ENCODE peak calls at places on chromosomes 3 and 15, in five cellular contexts. M is SK-N-SH, Z is fibroblast of lung, A is mesothelial cell of epicardium, Y is A549. I is an unnamed sample.

GRCh38 chr3:114746502-114746901 is 400.6 kb downstream of the ZBTB20 start:
- DNase-seq in M (no peak), Y (no peak), Z (no peak), A (no peak), I (no peak)

GRCh38 chr3:42173307-42173706 is 82.2 kb downstream of the TRAK1 start:
- DNase-seq in A (no peak), Z (no peak), M (no peak), Y (no peak), I (no peak)

GRCh38 chr3:181805703-181806102 is 94.0 kb downstream of the SOX2 start:
- DNase-seq in Z (no peak), Y (no peak), A (no peak), M (no peak), I (no peak)

GRCh38 chr3:191809326-191809949 is 348.5 kb downstream of the PYDC2 start:
- DNase-seq in Y (no peak), Z (no peak), M (no peak), A (no peak), I (no peak)

GRCh38 chr15:51623386-51623938 is 891 bp upstream of the DMXL2 start:
- DNase-seq in A (no peak), M (no peak), Y (no peak), Z (no peak), I (no peak)

GRCh38 chr3:123623346-123623880 is 38.6 kb upstream of the HACD2 start:
- DNase-seq in A (no peak), M (no peak), Y (no peak), Z (peak), I (no peak)

GRCh38 chr3:127158614-127159221 is 34.2 kb upstream of the PRR23E start:
- DNase-seq in M (no peak), Y (no peak), A (peak), Z (peak), I (no peak)

GRCh38 chr15:50355980-50356379 is 982 bp upstream of the GABPB1 start:
- DNase-seq in Z (peak), Y (no peak), M (no peak), A (no peak), I (no peak)

GRCh38 chr15:25186906-25187645 is 232.3 kb downstream of the SNRPN start:
- DNase-seq in Y (no peak), Z (no peak), A (no peak), M (no peak), I (no peak)

GRCh38 chr3:42263354-42264346 is 2.3 kb downstream of the CCK start:
- DNase-seq in M (peak), A (no peak), Y (no peak), Z (no peak), I (no peak)

GRCh38 chr3:108404409-108404808 is 106.0 kb downstream of the MYH15 start:
- DNase-seq in A (no peak), Y (no peak), M (no peak), Z (peak), I (peak)

GRCh38 chr3:118734664-118735063 is 300.0 kb downstream of the IGSF11 start:
- DNase-seq in Z (no peak), M (no peak), Y (no peak), A (no peak), I (no peak)

DNA sequence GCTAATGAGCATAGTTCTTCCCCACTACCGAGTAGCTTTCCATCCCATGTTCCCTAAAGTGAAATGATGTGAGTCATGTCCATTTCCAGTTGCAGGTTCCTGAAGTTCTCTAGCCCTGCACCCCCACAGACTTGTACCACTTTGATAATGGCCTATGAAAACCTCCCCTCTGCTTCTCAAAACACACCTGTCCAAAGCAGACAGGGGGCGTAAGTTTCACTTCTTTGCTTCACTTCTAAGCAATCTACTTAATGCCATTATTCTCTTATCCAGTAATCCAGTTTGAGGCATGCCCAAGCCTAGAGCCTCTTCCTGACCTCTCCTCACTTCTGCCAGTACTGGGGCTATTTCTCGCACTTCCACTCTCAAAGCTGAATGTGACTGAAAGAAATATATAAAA is 305.1 kb downstream of the IGSF11 start:
- DNase-seq in Y (no peak), A (no peak), M (no peak), Z (no peak), I (no peak)
- TF ChIP-seq CTCF in Y (no peak), A (no peak), M (no peak), Z (no peak), I (no peak)

DNA sequence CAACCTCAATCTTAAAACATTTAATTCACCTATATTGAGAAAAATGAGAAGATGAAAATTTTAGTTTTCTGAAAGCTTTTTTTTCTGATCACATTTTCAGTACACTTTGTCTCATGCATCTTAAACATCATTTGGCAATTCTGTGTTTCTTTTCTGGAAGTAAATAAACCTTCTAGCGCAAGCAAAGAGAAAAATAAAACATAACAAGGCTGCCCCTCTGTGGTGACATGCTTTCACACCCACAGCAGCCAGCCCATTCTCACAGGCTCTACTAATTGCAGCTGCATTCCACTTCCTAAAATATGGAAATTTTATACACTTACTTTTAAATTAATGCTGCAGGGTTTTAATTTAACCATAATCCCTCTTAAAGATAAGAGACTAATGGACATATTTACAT is 90.0 kb downstream of the NEK10 start:
- DNase-seq in Z (peak), A (no peak), M (peak), Y (no peak), I (no peak)
- TF ChIP-seq CTCF in Z (peak), A (no peak), M (peak), Y (peak), I (peak)

GRCh38 chr15:46555547-46555946 is 920.7 kb downstream of the SQOR start:
- DNase-seq in Z (no peak), Y (no peak), M (no peak), A (no peak), I (no peak)

DNA sequence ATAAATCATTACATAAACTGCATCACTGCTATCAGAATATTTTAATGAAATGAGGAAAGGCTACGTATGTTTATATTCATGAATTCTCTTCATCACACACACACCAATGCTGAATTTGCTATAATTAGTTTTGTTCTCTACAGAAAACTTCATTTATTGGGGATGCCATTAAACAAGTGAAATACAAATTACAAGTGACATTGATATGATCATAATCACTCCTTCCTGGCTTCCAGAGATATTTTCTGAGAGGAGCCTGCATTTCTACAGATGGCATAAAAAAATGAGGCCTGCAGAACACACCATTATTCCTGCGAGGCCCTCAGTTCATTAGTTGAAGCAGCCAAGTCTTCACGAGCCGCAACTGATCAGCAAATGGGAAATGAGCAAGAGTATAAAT is 921.7 kb downstream of the SQOR start:
- DNase-seq in Y (no peak), A (no peak), Z (no peak), M (peak), I (no peak)
- TF ChIP-seq CTCF in Y (no peak), A (no peak), Z (no peak), M (no peak), I (no peak)

DNA sequence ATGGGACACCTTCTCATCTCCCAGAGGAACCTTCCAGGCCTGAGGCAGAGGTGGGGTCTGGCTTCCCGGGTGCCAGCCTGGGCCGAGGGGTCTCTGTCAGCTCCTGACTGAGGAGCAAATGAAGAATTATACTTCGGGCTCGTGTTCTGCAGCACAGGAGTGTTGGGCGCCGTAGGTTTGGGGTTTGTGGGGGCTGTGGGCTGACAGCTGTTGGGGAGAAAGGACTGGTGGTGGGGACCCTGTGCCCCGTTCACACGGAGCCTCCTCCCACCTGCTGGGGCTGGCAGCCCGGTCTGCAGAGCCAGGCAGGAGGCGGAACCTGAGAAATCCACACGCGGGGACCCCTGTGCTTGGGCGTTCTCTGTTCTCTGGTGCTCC is 59.7 kb downstream of the ADAMTS7 start:
- DNase-seq in M (no peak), Y (no peak), A (no peak), Z (no peak), I (no peak)
- TF ChIP-seq CTCF in M (no peak), Y (no peak), A (no peak), Z (no peak), I (no peak)